ENCODE peak calls at places on chromosomes 4 and X, in nine cellular contexts. P, M, L, V, C, K, D, X and B are unnamed samples.

GRCh38 chr4:100936676-100937390 is 410.5 kb downstream of the PPP3CA start:
- DNase-seq in P (no peak), M (no peak), L (no peak), V (no peak), C (peak), K (no peak), D (no peak), X (peak), B (no peak)

GRCh38 chr4:134202136-134202535 is 547 bp upstream of the PABPC4L start:
- DNase-seq in P (no peak), M (no peak), L (no peak), V (no peak), C (no peak), K (peak), D (no peak), X (no peak), B (no peak)

GRCh38 chr4:40980318-40980883 is 230.6 kb downstream of the NSUN7 start:
- DNase-seq in P (peak), M (no peak), L (no peak), V (no peak), C (no peak), K (no peak), D (peak), X (no peak), B (no peak)

GRCh38 chr4:184196730-184197355 is 20.8 kb downstream of the ENPP6 start:
- DNase-seq in P (peak), M (no peak), L (no peak), V (no peak), C (no peak), K (no peak), D (no peak), X (peak), B (peak)

GRCh38 chr4:2662598-2662997 is 93.5 kb downstream of the TNIP2 start:
- DNase-seq in P (peak), M (peak), L (peak), V (no peak), C (peak), K (peak), D (peak), X (peak), B (no peak)

GRCh38 chr4:77818077-77818666 is 996 bp downstream of the CNOT6L start:
- DNase-seq in P (peak), M (peak), L (no peak), V (no peak), C (peak), K (peak), D (peak), X (peak), B (peak)

GRCh38 chr4:185227713-185228278 is 18.4 kb downstream of the SNX25 start:
- DNase-seq in P (no peak), M (no peak), L (no peak), V (no peak), C (no peak), K (no peak), D (no peak), X (no peak), B (no peak)

GRCh38 chr4:140609548-140610425 is 41.0 kb upstream of the UCP1 start:
- DNase-seq in P (peak), M (no peak), L (peak), V (no peak), C (peak), K (peak), D (peak), X (peak), B (peak)

GRCh38 chrX:38717871-38718270 is 83.4 kb upstream of the MID1IP1 start:
- DNase-seq in P (peak), M (no peak), L (no peak), V (no peak), C (peak), K (peak), D (peak), X (peak), B (no peak)

GRCh38 chrX:111254896-111255693 is 15.2 kb downstream of the CAPN6 start:
- DNase-seq in P (peak), M (no peak), L (no peak), V (no peak), C (no peak), K (no peak), D (no peak), X (peak), B (no peak)

GRCh38 chr4:113292371-113293042 is 243.1 kb downstream of the ANK2 start:
- DNase-seq in P (no peak), M (no peak), L (peak), V (no peak), C (peak), K (peak), D (peak), X (peak), B (no peak)

GRCh38 chr4:53196872-53197759 is 168.7 kb downstream of the SCFD2 start:
- DNase-seq in P (peak), M (peak), L (peak), V (peak), C (peak), K (peak), D (peak), X (peak), B (peak)

GRCh38 chrX:2423293-2423692 is 77.5 kb downstream of the DHRSX start:
- DNase-seq in P (peak), M (no peak), L (no peak), V (no peak), C (peak), K (peak), D (peak), X (peak), B (no peak)

GRCh38 chrX:53882331-53882730 is 161.9 kb downstream of the PHF8 start:
- DNase-seq in P (peak), M (peak), L (peak), V (no peak), C (no peak), K (peak), D (peak), X (peak), B (no peak)

GRCh38 chr4:184406915-184407314 is 67.4 kb downstream of the IRF2 start:
- DNase-seq in P (peak), M (no peak), L (no peak), V (no peak), C (no peak), K (no peak), D (no peak), X (no peak), B (no peak)

GRCh38 chr4:150098214-150098613 is 20.0 kb downstream of the DCLK2 start:
- DNase-seq in P (no peak), M (no peak), L (no peak), V (no peak), C (peak), K (peak), D (no peak), X (peak), B (no peak)

GRCh38 chr4:151946718-151947117 is 185.9 kb upstream of the GATB start:
- DNase-seq in P (no peak), M (no peak), L (no peak), V (no peak), C (no peak), K (no peak), D (no peak), X (no peak), B (no peak)

GRCh38 chr4:184344899-184345572 is 127.4 kb upstream of the ENPP6 start:
- DNase-seq in P (no peak), M (no peak), L (no peak), V (no peak), C (no peak), K (no peak), D (no peak), X (no peak), B (no peak)

GRCh38 chr4:169885893-169886292 is 128.1 kb upstream of the HPF1 start:
- DNase-seq in P (no peak), M (no peak), L (no peak), V (no peak), C (no peak), K (no peak), D (no peak), X (no peak), B (peak)

GRCh38 chr4:24195976-24196736 is 306.3 kb upstream of the PPARGC1A start:
- DNase-seq in P (no peak), M (no peak), L (no peak), V (no peak), C (no peak), K (no peak), D (no peak), X (peak), B (no peak)
- TF ChIP-seq CTCF in P (no peak), M (no peak), L (peak), V (no peak), C (peak), K (no peak), D (no peak), X (no peak), B (peak)

DNA sequence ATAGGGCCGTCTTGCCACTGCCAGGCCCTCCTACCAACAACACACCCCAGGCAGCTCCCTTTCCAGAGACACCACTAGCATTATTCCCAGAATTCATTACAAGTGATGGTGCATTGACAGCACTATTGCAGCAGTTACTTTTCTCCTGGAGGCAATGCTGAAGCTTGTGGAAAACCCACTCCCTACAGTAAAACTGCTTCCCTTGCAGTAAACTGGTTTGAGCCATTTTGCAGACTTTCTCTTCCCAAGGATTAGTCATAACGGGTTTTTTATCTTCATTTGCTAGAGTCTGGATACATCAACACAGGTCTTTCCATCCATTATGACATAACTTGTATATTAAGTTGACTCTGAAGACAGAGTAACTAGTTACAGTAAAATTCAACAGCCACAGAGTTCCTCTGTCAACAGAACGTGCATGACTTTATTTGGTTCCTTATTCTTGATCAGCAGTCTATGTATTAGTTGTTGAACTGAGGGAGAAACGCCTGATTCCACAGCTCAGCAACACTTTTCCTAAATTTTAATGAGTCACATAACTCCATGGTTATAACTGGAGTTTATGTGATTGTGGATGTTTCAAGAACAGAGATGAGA is 2.2 kb downstream of the ANKRD50 start:
- DNase-seq in P (peak), M (no peak), L (no peak), V (no peak), C (peak), K (peak), D (no peak), X (peak), B (no peak)
- H3K4me3 ChIP-seq in P (peak), M (peak), L (peak), V (peak), C (peak), K (peak), D (peak), X (peak), B (no peak)

GRCh38 chrX:135191838-135192237 is 20.6 kb upstream of the CT55 start:
- DNase-seq in P (no peak), M (no peak), L (no peak), V (no peak), C (no peak), K (no peak), D (no peak), X (no peak), B (no peak)

GRCh38 chrX:135185795-135186443 is 14.7 kb upstream of the CT55 start:
- DNase-seq in P (peak), M (peak), L (peak), V (no peak), C (peak), K (peak), D (peak), X (peak), B (peak)
- TF ChIP-seq CTCF in P (peak), M (peak), L (peak), V (peak), C (peak), K (peak), D (peak), X (peak), B (peak)

GRCh38 chr4:153519677-153520076 is 53.5 kb downstream of the TMEM131L start:
- DNase-seq in P (no peak), M (no peak), L (no peak), V (no peak), C (no peak), K (no peak), D (no peak), X (no peak), B (no peak)

GRCh38 chr4:153517159-153517558 is 51.0 kb downstream of the TMEM131L start:
- DNase-seq in P (peak), M (no peak), L (no peak), V (peak), C (no peak), K (no peak), D (no peak), X (no peak), B (no peak)

GRCh38 chr4:153518001-153518400 is 51.8 kb downstream of the TMEM131L start:
- DNase-seq in P (no peak), M (no peak), L (no peak), V (no peak), C (no peak), K (no peak), D (no peak), X (no peak), B (no peak)

GRCh38 chr4:153520227-153520626 is 54.1 kb downstream of the TMEM131L start:
- DNase-seq in P (no peak), M (no peak), L (no peak), V (no peak), C (no peak), K (no peak), D (no peak), X (no peak), B (no peak)

GRCh38 chr4:153518637-153519384 is 52.7 kb downstream of the TMEM131L start:
- DNase-seq in P (no peak), M (no peak), L (no peak), V (no peak), C (peak), K (no peak), D (no peak), X (no peak), B (no peak)
- H3K4me3 ChIP-seq in P (no peak), M (no peak), L (peak), V (no peak), C (no peak), K (no peak), D (no peak), X (peak), B (no peak)

GRCh38 chr4:118680808-118681207 is 4.4 kb upstream of the METTL14 start:
- DNase-seq in P (no peak), M (no peak), L (no peak), V (no peak), C (no peak), K (no peak), D (no peak), X (no peak), B (no peak)

DNA sequence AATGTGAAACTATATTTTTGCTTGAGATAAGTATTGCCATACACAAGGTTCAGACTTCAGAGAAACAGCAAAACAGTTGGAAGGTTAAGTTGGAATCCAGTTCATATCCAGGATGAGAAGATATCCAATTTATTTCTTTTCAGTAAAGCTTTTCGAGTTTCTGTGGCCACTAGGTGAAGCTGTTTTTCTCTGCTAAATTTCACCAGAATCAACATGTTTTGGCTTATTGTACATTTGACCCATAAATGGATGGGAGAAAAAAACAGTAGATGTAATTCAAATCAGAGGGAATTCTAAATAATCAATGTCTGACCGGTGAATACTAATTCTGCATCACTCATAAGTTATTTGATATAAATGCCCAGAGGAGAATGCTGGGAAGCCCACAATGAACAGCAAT is 9.1 kb upstream of the METTL14 start:
- DNase-seq in P (no peak), M (no peak), L (no peak), V (no peak), C (no peak), K (peak), D (no peak), X (no peak), B (no peak)
- TF ChIP-seq CTCF in P (no peak), M (no peak), L (peak), V (no peak), C (peak), K (peak), D (peak), X (no peak), B (no peak)

GRCh38 chr4:94411296-94411695 is 40.4 kb upstream of the PDLIM5 start:
- DNase-seq in P (no peak), M (no peak), L (no peak), V (no peak), C (no peak), K (no peak), D (no peak), X (no peak), B (no peak)

GRCh38 chr4:94409947-94410346 is 41.8 kb upstream of the PDLIM5 start:
- DNase-seq in P (no peak), M (no peak), L (no peak), V (no peak), C (no peak), K (no peak), D (no peak), X (peak), B (no peak)

GRCh38 chr4:94410678-94411206 is 41.0 kb upstream of the PDLIM5 start:
- DNase-seq in P (peak), M (peak), L (no peak), V (no peak), C (peak), K (peak), D (peak), X (no peak), B (no peak)

GRCh38 chr4:94413085-94413685 is 38.6 kb upstream of the PDLIM5 start:
- DNase-seq in P (no peak), M (no peak), L (no peak), V (no peak), C (peak), K (no peak), D (peak), X (peak), B (no peak)

DNA sequence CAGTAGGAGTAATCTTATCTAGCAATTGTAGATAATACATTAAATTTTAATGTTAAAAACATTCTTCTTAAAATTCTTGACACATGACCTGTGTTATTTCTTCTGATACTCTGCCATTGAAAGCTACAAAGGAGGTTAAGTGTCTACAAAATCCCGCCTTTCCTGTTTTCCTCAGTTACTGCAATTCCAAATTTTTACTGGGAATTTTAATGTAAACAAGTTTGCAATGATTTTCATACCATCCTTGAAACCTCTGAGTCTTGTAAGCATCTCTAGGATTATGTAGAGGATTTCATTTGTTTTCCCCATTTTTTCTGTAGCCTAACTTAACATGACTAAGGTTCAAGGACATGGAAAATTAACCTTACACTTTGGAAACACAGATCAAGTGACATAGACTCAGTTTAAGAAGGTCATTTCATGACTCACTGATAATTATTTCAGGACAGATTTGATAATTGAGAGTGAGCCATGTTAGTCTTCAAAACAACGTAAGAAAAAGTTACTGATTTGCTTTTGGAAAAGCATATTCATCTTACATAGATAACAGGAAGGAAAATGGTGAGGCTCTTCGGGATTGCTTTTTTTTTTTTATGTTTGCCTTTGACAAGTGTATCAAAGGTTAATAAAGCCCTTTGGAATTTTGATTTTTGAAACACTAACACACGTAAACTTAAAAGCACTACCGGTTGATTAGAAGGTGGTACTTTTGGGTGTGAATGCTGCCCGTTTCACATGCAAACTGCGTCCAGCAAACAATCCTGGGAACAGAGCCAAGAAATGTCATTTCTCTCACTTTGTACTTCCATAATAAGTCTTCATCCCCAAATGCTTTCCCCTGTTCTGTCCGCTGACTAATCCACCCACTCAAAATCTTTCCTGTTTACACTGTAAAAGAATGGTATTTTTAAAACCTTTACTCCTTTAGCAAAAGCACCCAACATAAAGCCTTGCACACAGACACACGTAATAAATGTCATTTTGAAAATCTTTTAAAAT is 39.4 kb upstream of the PDLIM5 start:
- DNase-seq in P (peak), M (peak), L (peak), V (no peak), C (peak), K (peak), D (peak), X (peak), B (no peak)
- H3K4me3 ChIP-seq in P (no peak), M (no peak), L (no peak), V (no peak), C (no peak), K (no peak), D (no peak), X (no peak), B (no peak)

GRCh38 chr4:158710814-158711213 is 12.4 kb downstream of the PPID start:
- DNase-seq in P (no peak), M (no peak), L (no peak), V (no peak), C (peak), K (peak), D (peak), X (peak), B (no peak)
- TF ChIP-seq CTCF in P (no peak), M (peak), L (peak), V (peak), C (peak), K (peak), D (peak), X (no peak), B (peak)

DNA sequence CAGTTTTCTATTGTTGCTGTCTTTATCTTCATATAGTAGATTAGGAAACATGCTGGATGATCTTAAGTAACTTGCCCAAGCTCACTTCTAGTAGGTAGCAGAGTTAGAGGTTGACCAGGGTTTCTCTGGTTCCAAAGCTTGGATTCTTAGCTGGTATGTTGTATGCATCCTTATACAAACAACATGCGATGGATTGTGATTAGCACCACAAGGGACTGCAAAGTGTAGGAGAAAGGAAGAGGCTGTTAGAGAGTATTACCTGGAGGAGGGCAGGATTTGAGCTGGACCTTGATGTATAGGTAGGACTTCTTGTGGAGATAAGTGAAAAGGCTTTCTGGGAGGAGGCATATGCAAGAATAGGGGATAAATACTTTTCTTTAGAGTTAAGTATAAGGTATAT is 5.6 kb downstream of the STIM2 start:
- DNase-seq in P (no peak), M (no peak), L (no peak), V (no peak), C (no peak), K (no peak), D (no peak), X (no peak), B (no peak)
- H3K4me3 ChIP-seq in P (no peak), M (no peak), L (no peak), V (no peak), C (no peak), K (no peak), D (no peak), X (no peak), B (no peak)

GRCh38 chr4:138919094-138919936 is 96.3 kb upstream of the NOCT start:
- DNase-seq in P (peak), M (no peak), L (peak), V (no peak), C (peak), K (peak), D (peak), X (peak), B (peak)
- TF ChIP-seq CTCF in P (peak), M (peak), L (peak), V (peak), C (peak), K (peak), D (peak), X (peak), B (peak)